ENCODE peak calls at places on chromosomes 16 and 17, in five cellular contexts. N is cardiac fibroblast, Z is neural progenitor cell, J is GM12864, P is transverse colon. X is an unnamed sample.

GRCh38 chr17:46931596-46931995 is 8.6 kb downstream of the GOSR2 start:
- DNase-seq in N (no peak), Z (no peak), J (no peak), P (no peak), X (no peak)

GRCh38 chr17:14428640-14429029 is 127.8 kb downstream of the HS3ST3B1 start:
- DNase-seq in N (no peak), Z (no peak), J (no peak), P (no peak), X (no peak)

GRCh38 chr16:14338969-14339368 is 267.9 kb downstream of the MRTFB start:
- DNase-seq in N (no peak), Z (no peak), J (no peak), P (no peak), X (no peak)

GRCh38 chr17:61407211-61407911 is 7.7 kb downstream of the TBX2 start:
- DNase-seq in N (peak; percentile 29), Z (no peak), J (no peak), P (no peak), X (no peak)

GRCh38 chr16:1812732-1813163 is 13.9 kb downstream of the HAGH start:
- DNase-seq in N (peak; percentile 72), Z (peak; percentile 69), J (no peak), P (peak; percentile 68), X (peak; percentile 24)

GRCh38 chr16:11405331-11406176 is 60.3 kb downstream of the RMI2 start:
- DNase-seq in N (peak; percentile 39), Z (peak; percentile 56), J (no peak), P (peak; percentile 33), X (peak; percentile 22)

GRCh38 chr16:81443688-81444447 is 740 bp upstream of the CMIP start:
- DNase-seq in N (no peak), Z (no peak), J (no peak), P (peak; percentile 49), X (no peak)

GRCh38 chr16:4200000-4200780 is 41.7 kb downstream of the SRL start:
- DNase-seq in N (peak; percentile 77), Z (peak; percentile 63), J (no peak), P (peak; percentile 79), X (peak; percentile 49)

GRCh38 chr17:69997332-69997731 is 77.7 kb upstream of the KCNJ16 start:
- DNase-seq in N (peak; percentile 84), Z (no peak), J (no peak), P (no peak), X (peak; percentile 26)

GRCh38 chr16:14249291-14250032 is 178.3 kb downstream of the MRTFB start:
- DNase-seq in N (peak; percentile 64), Z (peak; percentile 39), J (peak; percentile 22), P (peak; percentile 35), X (peak; percentile 43)

GRCh38 chr16:87621976-87622713 is 19.8 kb downstream of the JPH3 start:
- DNase-seq in N (no peak), Z (no peak), J (no peak), P (no peak), X (no peak)

GRCh38 chr17:49454050-49454449 is 39.4 kb upstream of the PHB1 start:
- DNase-seq in N (peak; percentile 20), Z (peak; percentile 51), J (no peak), P (no peak), X (no peak)

GRCh38 chr16:50684823-50685455 is 3.8 kb upstream of the SNX20 start:
- DNase-seq in N (no peak), Z (no peak), J (no peak), P (no peak), X (no peak)

GRCh38 chr17:40551091-40551873 is 14.0 kb downstream of the CCR7 start:
- DNase-seq in N (peak; percentile 100), Z (no peak), J (no peak), P (peak; percentile 54), X (peak; percentile 98)

GRCh38 chr17:74921045-74921681 is 1.9 kb downstream of the USH1G start:
- DNase-seq in N (no peak), Z (no peak), J (no peak), P (no peak), X (no peak)

GRCh38 chr17:30969989-30970680 is 704 bp upstream of the RNF135 start:
- DNase-seq in N (no peak), Z (peak; percentile 54), J (no peak), P (peak; percentile 52), X (no peak)

GRCh38 chr16:28218109-28218508 is 6.3 kb upstream of the XPO6 start:
- DNase-seq in N (peak; percentile 74), Z (peak; percentile 31), J (peak; percentile 33), P (peak; percentile 27), X (peak; percentile 51)

GRCh38 chr17:79033046-79033616 is 9.2 kb downstream of the C1QTNF1 start:
- DNase-seq in N (no peak), Z (no peak), J (no peak), P (no peak), X (no peak)

GRCh38 chr17:69597898-69598692 is 183.6 kb downstream of the MAP2K6 start:
- DNase-seq in N (peak; percentile 87), Z (no peak), J (no peak), P (no peak), X (peak; percentile 50)

GRCh38 chr16:6016530-6017184 is 919.1 kb upstream of the EEF2KMT start:
- DNase-seq in N (peak; percentile 20), Z (peak; percentile 90), J (no peak), P (no peak), X (peak; percentile 37)

GRCh38 chr16:67555795-67556212 is 6.5 kb upstream of the CTCF start:
- DNase-seq in N (peak; percentile 73), Z (no peak), J (no peak), P (no peak), X (peak; percentile 36)

GRCh38 chr17:37060094-37060493 is 111.3 kb downstream of the AATF start:
- DNase-seq in N (no peak), Z (no peak), J (no peak), P (no peak), X (no peak)

GRCh38 chr16:3482659-3483241 is 12.5 kb downstream of the C16orf90 start:
- DNase-seq in N (no peak), Z (no peak), J (no peak), P (no peak), X (no peak)

GRCh38 chr17:65290616-65291015 is 153.4 kb downstream of the RGS9 start:
- DNase-seq in N (no peak), Z (no peak), J (no peak), P (peak; percentile 89), X (no peak)

DNA sequence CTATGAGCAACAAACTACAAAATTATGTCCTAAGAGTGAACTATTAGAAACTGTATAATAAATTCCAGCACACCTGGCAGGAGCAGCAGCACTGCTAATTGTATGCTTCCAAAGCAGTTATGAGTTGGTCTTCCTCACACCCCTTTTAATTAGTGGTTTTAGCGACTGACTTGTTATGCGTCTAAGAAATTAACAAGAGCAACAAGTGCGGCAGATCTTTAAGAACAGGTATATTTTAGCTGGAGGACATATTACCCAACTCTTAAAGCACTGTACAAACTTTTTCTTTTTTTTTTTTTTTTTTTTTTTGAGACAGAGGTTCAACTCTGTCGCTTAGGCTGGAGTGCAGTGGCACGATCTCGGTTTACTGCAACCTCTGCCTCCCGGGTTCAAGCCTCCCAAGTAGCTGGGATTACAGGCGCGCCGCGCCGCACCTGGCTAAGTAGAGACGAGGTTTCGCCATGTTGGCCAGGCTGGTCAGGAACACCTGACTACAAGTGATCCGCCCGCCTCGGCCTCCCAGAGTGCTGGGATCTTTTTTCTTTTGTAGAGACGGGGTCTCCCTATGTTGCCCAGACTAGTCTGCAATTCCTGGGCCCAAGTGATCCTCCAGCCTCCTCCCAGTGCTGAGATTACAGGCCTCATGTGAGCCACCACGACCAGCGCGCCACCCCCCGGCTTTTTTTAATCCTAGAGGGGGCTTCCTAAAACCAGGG is 1.6 kb upstream of the FBXL20 start:
- DNase-seq in N (no peak), Z (no peak), J (no peak), P (no peak), X (no peak)
- H3K4me3 ChIP-seq in N (no peak overlapping the region), Z (peak overlapping the region; percentile 86), J (no peak overlapping the region), P (no peak overlapping the region), X (no peak overlapping the region)

GRCh38 chr17:6446516-6447100 is 2.4 kb downstream of the PIMREG start:
- DNase-seq in N (no peak), Z (no peak), J (no peak), P (no peak), X (no peak)

GRCh38 chr17:6443692-6444572 is at the start of gene PIMREG:
- DNase-seq in N (peak; percentile 92), Z (peak; percentile 99), J (peak; percentile 59), P (peak; percentile 94), X (peak; percentile 94)

GRCh38 chr17:6448473-6448872 is 4.2 kb downstream of the PIMREG start:
- DNase-seq in N (no peak), Z (no peak), J (no peak), P (no peak), X (no peak)

GRCh38 chr17:6442775-6443174 is 1.5 kb upstream of the PIMREG start:
- DNase-seq in N (no peak), Z (no peak), J (no peak), P (no peak), X (no peak)

GRCh38 chr17:6444573-6445335 is 499 bp downstream of the PIMREG start:
- DNase-seq in N (no peak), Z (peak; percentile 44), J (no peak), P (no peak), X (no peak)
- H3K4me3 ChIP-seq in N (peak overlapping the region; percentile 72), Z (peak overlapping the region; percentile 79), J (peak overlapping the region; percentile 58), P (peak overlapping the region; percentile 14), X (peak overlapping the region; percentile 73)

GRCh38 chr17:5381542-5381941 is 37.9 kb downstream of the NUP88 start:
- DNase-seq in N (peak; percentile 41), Z (no peak), J (no peak), P (no peak), X (no peak)

GRCh38 chr17:5378566-5379207 is 40.8 kb downstream of the NUP88 start:
- DNase-seq in N (no peak), Z (no peak), J (no peak), P (no peak), X (no peak)

GRCh38 chr17:5379351-5380107 is 39.9 kb downstream of the NUP88 start:
- DNase-seq in N (no peak), Z (no peak), J (no peak), P (no peak), X (no peak)

DNA sequence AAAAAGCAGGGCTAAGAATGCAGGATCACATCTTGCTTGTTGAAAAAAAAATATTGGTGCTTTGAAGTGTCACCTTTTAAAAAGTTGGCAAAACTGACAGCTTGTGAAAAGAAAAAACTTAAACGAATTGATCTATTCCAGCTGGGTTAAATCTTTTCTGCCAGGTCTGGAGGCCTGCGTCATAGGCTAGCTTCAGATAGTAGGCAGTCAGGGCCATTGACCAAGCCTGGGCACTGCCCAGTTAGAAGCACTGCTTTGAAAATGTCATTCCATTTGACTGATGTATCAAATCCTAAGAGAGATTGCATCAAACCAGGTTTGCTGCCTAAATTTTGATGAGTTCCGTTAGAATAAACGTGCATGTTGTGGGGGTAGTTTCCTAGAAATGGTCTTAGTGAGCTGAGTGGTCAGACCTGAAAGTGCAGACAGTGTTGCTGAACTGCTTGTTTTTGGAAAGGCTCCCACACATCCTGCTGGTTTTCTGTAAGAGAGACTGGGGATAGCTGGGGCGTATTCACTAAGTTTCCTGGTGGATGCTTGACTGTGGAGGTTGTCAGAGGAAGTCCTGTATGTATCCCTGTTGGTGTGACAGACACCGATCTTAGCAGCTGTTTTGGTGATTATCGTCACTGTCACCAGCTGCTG is 38.8 kb downstream of the NUP88 start:
- DNase-seq in N (no peak), Z (no peak), J (no peak), P (no peak), X (no peak)
- H3K4me3 ChIP-seq in N (no peak overlapping the region), Z (no peak overlapping the region), J (no peak overlapping the region), P (no peak overlapping the region), X (no peak overlapping the region)

DNA sequence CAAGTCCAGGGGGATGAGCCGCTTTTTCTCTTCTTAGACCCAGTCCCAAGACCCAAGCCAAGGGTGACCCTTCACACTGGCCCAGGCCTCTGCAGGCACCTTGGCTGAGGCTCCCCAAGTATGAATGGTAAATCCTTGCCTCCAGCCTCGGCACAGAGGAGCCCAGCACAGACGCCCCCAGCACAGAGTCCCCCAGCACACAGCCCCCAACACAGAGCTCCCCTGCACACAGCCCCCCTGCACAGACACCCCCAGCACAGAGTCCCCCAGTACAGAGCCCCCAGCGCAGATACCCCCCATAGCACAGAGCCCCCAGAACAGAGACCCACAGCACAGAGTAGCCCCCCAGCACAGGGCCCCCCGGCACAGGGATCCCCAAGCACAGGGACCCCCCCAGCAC is 1.0 kb upstream of the MCRIP2 start:
- DNase-seq in N (no peak), Z (no peak), J (no peak), P (no peak), X (no peak)
- H3K4me3 ChIP-seq in N (peak overlapping the region; percentile 84), Z (no peak overlapping the region), J (peak overlapping the region; percentile 79), P (no peak overlapping the region), X (no peak overlapping the region)